ENCODE peak calls at places on chromosomes 12 and 14, in seven cellular contexts. F is right lobe of liver, L is heart left ventricle, E is transverse colon, J is spleen, B is body of pancreas, M is endothelial cell of umbilical vein. P is an unnamed sample.

GRCh38 chr12:59484575-59484974 is 111.3 kb upstream of the SLC16A7 start:
- DNase-seq in B (no peak), L (no peak), F (no peak), E (no peak), J (no peak), M (no peak), P (no peak)

GRCh38 chr14:100541621-100542560 is 45.3 kb downstream of the BEGAIN start:
- DNase-seq in E (no peak), J (peak; percentile 71), M (no peak), B (peak; percentile 85), F (peak; percentile 48), L (peak; percentile 57), P (peak; percentile 85)

GRCh38 chr12:104457746-104458644 is 1.2 kb downstream of the CHST11 start:
- DNase-seq in F (peak; percentile 61), M (peak; percentile 25), L (peak; percentile 72), E (peak; percentile 31), J (peak; percentile 92), B (peak; percentile 51), P (peak; percentile 86)

GRCh38 chr14:100849432-100849831 is 23.5 kb downstream of the MEG3 start:
- DNase-seq in M (no peak), B (no peak), E (no peak), L (no peak), F (no peak), J (no peak), P (no peak)

GRCh38 chr14:98393527-98393926 is 878.5 kb downstream of the BCL11B start:
- DNase-seq in F (no peak), L (no peak), E (no peak), M (no peak), B (no peak), J (no peak), P (no peak)

GRCh38 chr12:6376079-6376941 is 947 bp upstream of the SCNN1A start:
- DNase-seq in E (peak; percentile 75), M (peak; percentile 30), J (peak; percentile 78), F (no peak), B (peak; percentile 76), L (peak; percentile 73), P (peak; percentile 91)

GRCh38 chr14:94773017-94773681 is 3.2 kb upstream of the GSC start:
- DNase-seq in M (no peak), E (no peak), J (no peak), F (no peak), B (no peak), L (no peak), P (no peak)

GRCh38 chr12:12686925-12687324 is 9.1 kb downstream of the GPR19 start:
- DNase-seq in F (no peak), J (no peak), B (no peak), L (no peak), E (no peak), M (no peak), P (no peak)

GRCh38 chr12:42237052-42237852 is 796 bp downstream of the YAF2 start:
- DNase-seq in L (peak; percentile 87), B (peak; percentile 85), E (peak; percentile 82), F (peak; percentile 87), J (peak; percentile 95), M (peak; percentile 68), P (peak; percentile 94)

GRCh38 chr14:73457050-73457934 is 1.1 kb downstream of the NUMB start:
- DNase-seq in J (peak; percentile 88), F (peak; percentile 71), L (peak; percentile 76), B (peak; percentile 45), M (peak; percentile 43), E (no peak), P (peak; percentile 93)

GRCh38 chr12:122834229-122834920 is 882 bp upstream of the HIP1R start:
- DNase-seq in F (no peak), E (peak; percentile 55), J (peak; percentile 85), M (peak; percentile 83), B (peak; percentile 66), L (no peak), P (peak; percentile 26)

GRCh38 chr12:62224601-62225000 is 35.6 kb upstream of the USP15 start:
- DNase-seq in B (no peak), F (no peak), J (no peak), M (no peak), E (no peak), L (no peak), P (no peak)

GRCh38 chr14:32397871-32398640 is 69.0 kb downstream of the AKAP6 start:
- DNase-seq in B (no peak), E (no peak), M (peak; percentile 57), F (no peak), J (no peak), L (no peak), P (no peak)

GRCh38 chr14:75295061-75295461 is 16.4 kb downstream of the FOS start:
- DNase-seq in L (peak; percentile 79), M (peak; percentile 59), E (peak; percentile 83), B (peak; percentile 73), F (peak; percentile 79), J (peak; percentile 89), P (peak; percentile 78)

GRCh38 chr12:95516757-95517156 is 34.5 kb downstream of the USP44 start:
- DNase-seq in B (no peak), J (no peak), L (no peak), F (no peak), E (no peak), M (no peak), P (no peak)

GRCh38 chr12:54217774-54218221 is 29.0 kb upstream of the SMUG1 start:
- DNase-seq in M (no peak), B (no peak), J (peak; percentile 84), E (peak; percentile 55), F (no peak), L (no peak), P (peak; percentile 87)

GRCh38 chr12:57473392-57473791 is 6.3 kb downstream of the ARHGAP9 start:
- DNase-seq in J (no peak), E (no peak), F (no peak), B (no peak), M (no peak), L (no peak), P (no peak)

GRCh38 chr12:122226366-122227222 is 742 bp upstream of the DIABLO start:
- DNase-seq in B (no peak), M (no peak), E (no peak), L (no peak), F (no peak), J (peak; percentile 83), P (no peak)

GRCh38 chr12:64675795-64676194 is 65.5 kb downstream of the RASSF3 start:
- DNase-seq in F (no peak), E (peak; percentile 55), J (no peak), M (peak; percentile 80), L (no peak), B (peak; percentile 85), P (peak; percentile 40)

GRCh38 chr14:45065540-45065939 is 18.4 kb upstream of the PRPF39 start:
- DNase-seq in B (no peak), L (no peak), F (no peak), E (no peak), J (no peak), M (no peak), P (no peak)

GRCh38 chr14:81281317-81281716 is 60.6 kb upstream of the GTF2A1 start:
- DNase-seq in M (no peak), F (no peak), E (no peak), L (no peak), B (no peak), J (no peak), P (no peak)

GRCh38 chr12:6451348-6452244 is at the start of gene TAPBPL:
- DNase-seq in M (peak; percentile 89), E (peak; percentile 89), L (peak; percentile 89), B (peak; percentile 90), F (peak; percentile 90), J (peak; percentile 92), P (peak; percentile 95)

GRCh38 chr14:34496679-34497513 is 34.9 kb upstream of the SPTSSA start:
- DNase-seq in B (peak; percentile 43), M (peak; percentile 64), F (no peak), J (no peak), E (peak; percentile 74), L (peak; percentile 76), P (peak; percentile 82)
- TF ChIP-seq POLR2A in B (peak; percentile 9), M (no peak), F (no peak), J (no peak), E (peak; percentile 21), L (no peak), P (no peak)

GRCh38 chr14:104751539-104752337 is 1.2 kb upstream of the SIVA1 start:
- DNase-seq in B (no peak), L (peak; percentile 73), J (peak; percentile 93), M (no peak), E (no peak), F (no peak), P (no peak)
- H3K4me3 ChIP-seq in B (no peak overlapping the region), L (peak overlapping the region; percentile 97), J (peak overlapping the region; percentile 100), M (no peak overlapping the region), E (peak overlapping the region; percentile 93), F (peak overlapping the region; percentile 76), P (no peak overlapping the region)

GRCh38 chr14:56331815-56332214 is 213.6 kb downstream of the PELI2 start:
- DNase-seq in J (no peak), E (no peak), B (no peak), M (no peak), F (no peak), L (no peak), P (no peak)

GRCh38 chr14:56338674-56339073 is 220.5 kb downstream of the PELI2 start:
- DNase-seq in E (no peak), L (no peak), J (no peak), F (no peak), B (no peak), M (no peak), P (no peak)

GRCh38 chr14:56334458-56334857 is 216.2 kb downstream of the PELI2 start:
- DNase-seq in L (no peak), J (no peak), M (peak; percentile 60), F (no peak), B (no peak), E (no peak), P (no peak)

GRCh38 chr14:56328021-56328420 is 209.8 kb downstream of the PELI2 start:
- DNase-seq in J (no peak), L (no peak), M (no peak), E (no peak), B (no peak), F (no peak), P (no peak)

GRCh38 chr14:56333361-56334279 is 215.4 kb downstream of the PELI2 start:
- DNase-seq in L (no peak), B (peak; percentile 12), J (no peak), E (no peak), F (no peak), M (peak; percentile 91), P (no peak)
- TF ChIP-seq POLR2A in L (no peak), B (no peak), J (no peak), E (no peak), F (no peak), M (peak; percentile 36), P (no peak)

DNA sequence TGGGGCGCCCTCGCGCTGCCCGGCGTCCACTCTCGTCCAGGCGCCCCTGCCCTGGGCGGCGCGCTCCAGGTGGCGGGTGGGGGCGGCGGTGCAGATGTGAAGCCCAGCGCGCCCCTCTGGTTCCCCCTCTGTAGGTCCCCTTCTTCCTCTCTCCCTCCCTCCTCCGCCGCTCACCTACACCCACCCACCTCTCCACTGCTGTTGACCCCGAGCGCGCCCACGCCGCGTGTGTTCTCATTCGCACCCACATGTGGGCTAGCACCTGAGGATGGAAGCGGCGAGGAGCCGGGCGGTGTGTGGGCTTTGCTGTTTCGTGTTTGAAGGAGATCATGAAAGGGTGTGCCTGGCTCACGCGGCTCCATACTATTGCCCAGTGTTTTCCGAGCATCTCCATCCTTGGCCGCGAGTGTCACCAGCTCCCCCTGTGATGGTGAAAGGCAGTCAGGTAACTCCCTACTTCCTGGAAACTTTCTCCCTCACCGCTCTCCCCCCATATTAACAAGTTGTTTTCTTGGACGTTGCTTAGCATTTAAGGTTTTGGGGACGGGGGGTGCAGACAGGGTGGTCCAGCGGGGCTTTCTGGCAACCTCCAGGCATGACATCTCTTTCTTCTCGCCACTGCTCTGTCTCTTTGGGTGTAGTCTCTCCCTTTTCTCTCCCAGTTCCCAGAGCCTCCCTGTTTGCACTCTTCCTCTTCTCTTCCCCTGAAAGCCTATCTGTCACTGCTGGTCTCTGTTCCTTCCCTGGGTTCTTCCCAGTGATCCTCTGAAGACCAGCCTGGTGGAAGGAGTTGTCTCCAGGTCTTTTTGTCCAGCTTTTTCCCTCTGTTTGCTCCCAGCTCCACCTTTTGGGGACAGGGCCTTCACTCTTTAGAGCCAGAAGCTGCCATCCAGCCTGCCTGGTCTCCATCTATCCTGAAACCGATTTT is 1.6 kb downstream of the CACNA1C start:
- DNase-seq in J (no peak), F (no peak), L (no peak), B (no peak), E (no peak), M (no peak), P (no peak)
- H3K4me3 ChIP-seq in J (peak overlapping the region; percentile 25), F (no peak overlapping the region), L (peak overlapping the region; percentile 87), B (no peak overlapping the region), E (peak overlapping the region; percentile 64), M (no peak overlapping the region), P (no peak overlapping the region)